ENCODE peak calls at places on chromosomes 1 and 21, in nine cellular contexts. One of them, this sample, is unnamed.

GRCh38 chr1:33269621-33270020 is 13.3 kb downstream of the ZNF362 start:
- DNase-seq in SJCRH30: no peak
- DNase-seq in ovary: no peak
- DNase-seq in aorta: no peak
- DNase-seq in transverse colon: no peak
- DNase-seq in GM12864: no peak
- DNase-seq in colonic mucosa: no peak
- DNase-seq in A549: no peak
- DNase-seq in IMR-90: no peak
- DNase-seq in this sample: no peak

GRCh38 chr1:10776206-10776905 is 20.1 kb downstream of the CASZ1 start:
- DNase-seq in SJCRH30: no peak
- DNase-seq in ovary: no peak
- DNase-seq in aorta: no peak
- DNase-seq in transverse colon: peak; percentile 63
- DNase-seq in GM12864: no peak
- DNase-seq in colonic mucosa: peak; percentile 66
- DNase-seq in A549: no peak
- DNase-seq in IMR-90: no peak
- DNase-seq in this sample: peak; percentile 57

GRCh38 chr21:35212393-35213127 is 163.5 kb upstream of the RUNX1 start:
- DNase-seq in SJCRH30: peak; percentile 56
- DNase-seq in ovary: no peak
- DNase-seq in aorta: no peak
- DNase-seq in transverse colon: no peak
- DNase-seq in GM12864: no peak
- DNase-seq in colonic mucosa: no peak
- DNase-seq in A549: no peak
- DNase-seq in IMR-90: peak; percentile 81
- DNase-seq in this sample: no peak

GRCh38 chr1:63674238-63674864 is 81.1 kb downstream of the PGM1 start:
- DNase-seq in SJCRH30: peak; percentile 89
- DNase-seq in ovary: peak; percentile 95
- DNase-seq in aorta: peak; percentile 84
- DNase-seq in transverse colon: peak; percentile 81
- DNase-seq in GM12864: no peak
- DNase-seq in colonic mucosa: peak; percentile 84
- DNase-seq in A549: peak; percentile 80
- DNase-seq in IMR-90: peak; percentile 93
- DNase-seq in this sample: peak; percentile 84

GRCh38 chr1:55703726-55704363 is 488.7 kb upstream of the USP24 start:
- DNase-seq in SJCRH30: no peak
- DNase-seq in ovary: no peak
- DNase-seq in aorta: no peak
- DNase-seq in transverse colon: no peak
- DNase-seq in GM12864: no peak
- DNase-seq in colonic mucosa: no peak
- DNase-seq in A549: no peak
- DNase-seq in IMR-90: peak; percentile 49
- DNase-seq in this sample: no peak

GRCh38 chr1:116454940-116455339 is 81.9 kb downstream of the ATP1A1 start:
- DNase-seq in SJCRH30: no peak
- DNase-seq in ovary: no peak
- DNase-seq in aorta: no peak
- DNase-seq in transverse colon: no peak
- DNase-seq in GM12864: no peak
- DNase-seq in colonic mucosa: no peak
- DNase-seq in A549: no peak
- DNase-seq in IMR-90: no peak
- DNase-seq in this sample: no peak

GRCh38 chr1:89425056-89425455 is 61.2 kb downstream of the GBP6 start:
- DNase-seq in SJCRH30: no peak
- DNase-seq in ovary: no peak
- DNase-seq in aorta: no peak
- DNase-seq in transverse colon: no peak
- DNase-seq in GM12864: no peak
- DNase-seq in colonic mucosa: no peak
- DNase-seq in A549: no peak
- DNase-seq in IMR-90: no peak
- DNase-seq in this sample: no peak

GRCh38 chr1:65141394-65141793 is 6.6 kb upstream of the AK4 start:
- DNase-seq in SJCRH30: peak; percentile 13
- DNase-seq in ovary: no peak
- DNase-seq in aorta: no peak
- DNase-seq in transverse colon: peak; percentile 27
- DNase-seq in GM12864: no peak
- DNase-seq in colonic mucosa: peak; percentile 55
- DNase-seq in A549: no peak
- DNase-seq in IMR-90: no peak
- DNase-seq in this sample: no peak

GRCh38 chr1:117631361-117631760 is 25.5 kb downstream of the TENT5C start:
- DNase-seq in SJCRH30: no peak
- DNase-seq in ovary: no peak
- DNase-seq in aorta: no peak
- DNase-seq in transverse colon: no peak
- DNase-seq in GM12864: no peak
- DNase-seq in colonic mucosa: no peak
- DNase-seq in A549: no peak
- DNase-seq in IMR-90: no peak
- DNase-seq in this sample: peak; percentile 33

GRCh38 chr1:230286890-230287269 is 139.3 kb downstream of the PGBD5 start:
- DNase-seq in SJCRH30: no peak
- DNase-seq in ovary: peak; percentile 19
- DNase-seq in aorta: no peak
- DNase-seq in transverse colon: no peak
- DNase-seq in GM12864: no peak
- DNase-seq in colonic mucosa: no peak
- DNase-seq in A549: no peak
- DNase-seq in IMR-90: no peak
- DNase-seq in this sample: no peak

GRCh38 chr1:226723640-226724532 is 15.2 kb downstream of the ITPKB start:
- DNase-seq in SJCRH30: peak; percentile 96
- DNase-seq in ovary: peak; percentile 72
- DNase-seq in aorta: no peak
- DNase-seq in transverse colon: no peak
- DNase-seq in GM12864: no peak
- DNase-seq in colonic mucosa: no peak
- DNase-seq in A549: no peak
- DNase-seq in IMR-90: peak; percentile 73
- DNase-seq in this sample: no peak

GRCh38 chr1:154624756-154625643 is 17.0 kb upstream of the ADAR start:
- DNase-seq in SJCRH30: peak; percentile 81
- DNase-seq in ovary: no peak
- DNase-seq in aorta: no peak
- DNase-seq in transverse colon: no peak
- DNase-seq in GM12864: no peak
- DNase-seq in colonic mucosa: no peak
- DNase-seq in A549: no peak
- DNase-seq in IMR-90: peak; percentile 97
- DNase-seq in this sample: no peak

GRCh38 chr1:53615101-53615500 is 123.9 kb downstream of the GLIS1 start:
- DNase-seq in SJCRH30: peak; percentile 82
- DNase-seq in ovary: no peak
- DNase-seq in aorta: peak; percentile 4
- DNase-seq in transverse colon: no peak
- DNase-seq in GM12864: no peak
- DNase-seq in colonic mucosa: no peak
- DNase-seq in A549: no peak
- DNase-seq in IMR-90: no peak
- DNase-seq in this sample: peak; percentile 38

GRCh38 chr1:15998929-15999328 is 5.1 kb upstream of the SRARP start:
- DNase-seq in SJCRH30: no peak
- DNase-seq in ovary: no peak
- DNase-seq in aorta: peak; percentile 10
- DNase-seq in transverse colon: no peak
- DNase-seq in GM12864: no peak
- DNase-seq in colonic mucosa: no peak
- DNase-seq in A549: no peak
- DNase-seq in IMR-90: no peak
- DNase-seq in this sample: peak; percentile 55

GRCh38 chr1:30490554-30491053 is 232.8 kb downstream of the MATN1 start:
- DNase-seq in SJCRH30: no peak
- DNase-seq in ovary: no peak
- DNase-seq in aorta: no peak
- DNase-seq in transverse colon: no peak
- DNase-seq in GM12864: no peak
- DNase-seq in colonic mucosa: no peak
- DNase-seq in A549: no peak
- DNase-seq in IMR-90: no peak
- DNase-seq in this sample: no peak

GRCh38 chr1:86429122-86429725 is 5.3 kb downstream of the CLCA2 start:
- DNase-seq in SJCRH30: no peak
- DNase-seq in ovary: no peak
- DNase-seq in aorta: no peak
- DNase-seq in transverse colon: no peak
- DNase-seq in GM12864: no peak
- DNase-seq in colonic mucosa: no peak
- DNase-seq in A549: no peak
- DNase-seq in IMR-90: no peak
- DNase-seq in this sample: no peak
- H3K4me3 ChIP-seq in SJCRH30: no peak overlapping the region
- H3K4me3 ChIP-seq in ovary: no peak overlapping the region
- H3K4me3 ChIP-seq in aorta: no peak overlapping the region
- H3K4me3 ChIP-seq in transverse colon: no peak overlapping the region
- H3K4me3 ChIP-seq in GM12864: no peak overlapping the region
- H3K4me3 ChIP-seq in colonic mucosa: no peak overlapping the region
- H3K4me3 ChIP-seq in A549: no peak overlapping the region
- H3K4me3 ChIP-seq in IMR-90: no peak overlapping the region
- H3K4me3 ChIP-seq in this sample: no peak overlapping the region

DNA sequence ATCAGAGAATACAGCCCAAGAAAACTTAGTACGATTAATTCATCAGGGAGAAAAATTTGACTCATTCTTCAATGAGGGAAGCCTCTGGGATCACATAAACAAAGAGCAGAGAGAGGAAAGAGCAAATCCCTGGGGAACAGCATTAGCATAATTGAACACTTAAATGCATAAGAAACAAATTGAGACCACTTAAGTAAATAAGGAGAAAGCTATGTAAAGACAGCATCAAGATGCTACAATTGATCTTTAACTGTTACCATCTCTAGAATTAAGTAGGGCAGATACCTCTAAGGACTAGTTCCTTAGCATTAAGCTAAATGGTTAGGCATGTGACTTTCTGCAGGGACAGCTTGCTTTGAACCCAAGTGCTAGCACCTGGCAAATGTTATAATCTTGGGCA is 265.1 kb upstream of the NEGR1 start:
- DNase-seq in SJCRH30: no peak
- DNase-seq in ovary: no peak
- DNase-seq in aorta: no peak
- DNase-seq in transverse colon: no peak
- DNase-seq in GM12864: no peak
- DNase-seq in colonic mucosa: no peak
- DNase-seq in A549: no peak
- DNase-seq in IMR-90: no peak
- DNase-seq in this sample: no peak
- H3K4me3 ChIP-seq in SJCRH30: no peak overlapping the region
- H3K4me3 ChIP-seq in ovary: no peak overlapping the region
- H3K4me3 ChIP-seq in aorta: no peak overlapping the region
- H3K4me3 ChIP-seq in transverse colon: no peak overlapping the region
- H3K4me3 ChIP-seq in GM12864: no peak overlapping the region
- H3K4me3 ChIP-seq in colonic mucosa: no peak overlapping the region
- H3K4me3 ChIP-seq in A549: no peak overlapping the region
- H3K4me3 ChIP-seq in IMR-90: no peak overlapping the region
- H3K4me3 ChIP-seq in this sample: no peak overlapping the region

GRCh38 chr1:185314416-185314815 is 2.6 kb downstream of the IVNS1ABP start:
- DNase-seq in SJCRH30: no peak
- DNase-seq in ovary: no peak
- DNase-seq in aorta: no peak
- DNase-seq in transverse colon: no peak
- DNase-seq in GM12864: no peak
- DNase-seq in colonic mucosa: peak; percentile 38
- DNase-seq in A549: no peak
- DNase-seq in IMR-90: no peak
- DNase-seq in this sample: no peak

GRCh38 chr1:185309566-185309965 is 7.5 kb downstream of the IVNS1ABP start:
- DNase-seq in SJCRH30: no peak
- DNase-seq in ovary: no peak
- DNase-seq in aorta: no peak
- DNase-seq in transverse colon: no peak
- DNase-seq in GM12864: no peak
- DNase-seq in colonic mucosa: no peak
- DNase-seq in A549: no peak
- DNase-seq in IMR-90: no peak
- DNase-seq in this sample: no peak

GRCh38 chr1:185315364-185316108 is 1.5 kb downstream of the IVNS1ABP start:
- DNase-seq in SJCRH30: peak; percentile 18
- DNase-seq in ovary: no peak
- DNase-seq in aorta: no peak
- DNase-seq in transverse colon: peak; percentile 33
- DNase-seq in GM12864: no peak
- DNase-seq in colonic mucosa: peak; percentile 64
- DNase-seq in A549: no peak
- DNase-seq in IMR-90: no peak
- DNase-seq in this sample: no peak

GRCh38 chr1:185311589-185312225 is 5.3 kb downstream of the IVNS1ABP start:
- DNase-seq in SJCRH30: no peak
- DNase-seq in ovary: no peak
- DNase-seq in aorta: no peak
- DNase-seq in transverse colon: no peak
- DNase-seq in GM12864: no peak
- DNase-seq in colonic mucosa: no peak
- DNase-seq in A549: no peak
- DNase-seq in IMR-90: peak; percentile 79
- DNase-seq in this sample: no peak

DNA sequence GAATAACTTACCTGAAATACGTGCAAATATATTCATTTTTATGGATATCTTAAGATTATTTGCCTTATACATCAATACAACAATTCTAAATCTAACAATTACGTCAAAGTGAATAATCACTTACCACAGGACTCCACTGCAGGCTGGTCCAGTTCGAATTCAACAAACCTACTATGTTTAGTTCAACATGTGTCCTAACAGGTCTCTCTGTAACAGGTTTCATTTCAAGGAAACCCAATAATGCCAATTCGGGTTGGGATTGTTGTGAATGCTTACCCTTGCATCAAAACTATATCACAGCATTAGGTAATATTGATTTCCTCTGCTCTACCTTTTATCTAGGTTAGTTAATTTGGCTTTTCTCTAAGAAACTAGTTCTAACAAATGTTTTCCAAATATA is 4.7 kb downstream of the IVNS1ABP start:
- DNase-seq in SJCRH30: no peak
- DNase-seq in ovary: no peak
- DNase-seq in aorta: no peak
- DNase-seq in transverse colon: no peak
- DNase-seq in GM12864: no peak
- DNase-seq in colonic mucosa: no peak
- DNase-seq in A549: no peak
- DNase-seq in IMR-90: no peak
- DNase-seq in this sample: no peak
- H3K4me3 ChIP-seq in SJCRH30: no peak overlapping the region
- H3K4me3 ChIP-seq in ovary: no peak overlapping the region
- H3K4me3 ChIP-seq in aorta: no peak overlapping the region
- H3K4me3 ChIP-seq in transverse colon: no peak overlapping the region
- H3K4me3 ChIP-seq in GM12864: no peak overlapping the region
- H3K4me3 ChIP-seq in colonic mucosa: no peak overlapping the region
- H3K4me3 ChIP-seq in A549: no peak overlapping the region
- H3K4me3 ChIP-seq in IMR-90: no peak overlapping the region
- H3K4me3 ChIP-seq in this sample: no peak overlapping the region

DNA sequence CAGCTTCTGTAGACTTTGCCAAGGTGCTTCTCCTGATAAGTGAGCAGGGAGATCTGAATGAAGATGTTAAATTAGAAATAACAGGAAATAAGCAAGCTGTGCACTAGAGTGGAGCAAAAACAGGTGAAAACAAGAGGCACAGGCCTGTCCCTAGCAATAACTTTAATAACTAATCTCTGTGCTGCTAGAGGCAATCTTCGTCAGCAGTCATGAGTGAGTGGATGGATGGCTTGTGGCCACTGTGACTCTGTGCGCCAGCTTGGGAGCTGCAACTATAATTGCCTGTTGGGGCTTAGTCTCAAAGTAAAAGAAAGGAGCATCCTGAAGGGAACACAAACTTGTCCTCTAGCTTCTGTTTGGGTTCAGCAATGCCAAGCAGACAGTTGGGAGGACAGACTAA is 240.3 kb downstream of the HHIPL2 start:
- DNase-seq in SJCRH30: no peak
- DNase-seq in ovary: no peak
- DNase-seq in aorta: no peak
- DNase-seq in transverse colon: no peak
- DNase-seq in GM12864: no peak
- DNase-seq in colonic mucosa: no peak
- DNase-seq in A549: no peak
- DNase-seq in IMR-90: no peak
- DNase-seq in this sample: no peak
- H3K4me3 ChIP-seq in SJCRH30: no peak overlapping the region
- H3K4me3 ChIP-seq in ovary: no peak overlapping the region
- H3K4me3 ChIP-seq in aorta: no peak overlapping the region
- H3K4me3 ChIP-seq in transverse colon: no peak overlapping the region
- H3K4me3 ChIP-seq in GM12864: no peak overlapping the region
- H3K4me3 ChIP-seq in colonic mucosa: no peak overlapping the region
- H3K4me3 ChIP-seq in A549: no peak overlapping the region
- H3K4me3 ChIP-seq in IMR-90: no peak overlapping the region
- H3K4me3 ChIP-seq in this sample: no peak overlapping the region

This sample was measured in coronary artery.